ENCODE peak calls at places on chromosomes 7 and 10, in six cellular contexts. One of them, this sample, is unnamed.

GRCh38 chr7:140014123-140014522 is 48.6 kb downstream of the PARP12 start:
- DNase-seq in cardiac muscle cell: no peak
- DNase-seq in cardiac fibroblast: no peak
- DNase-seq in AG04449: no peak
- DNase-seq in astrocyte of the cerebellum: no peak
- DNase-seq in tibial nerve: no peak
- DNase-seq in this sample: no peak

GRCh38 chr10:119001717-119002500 is 27.6 kb upstream of the NANOS1 start:
- DNase-seq in cardiac muscle cell: no peak
- DNase-seq in cardiac fibroblast: no peak
- DNase-seq in AG04449: no peak
- DNase-seq in astrocyte of the cerebellum: no peak
- DNase-seq in tibial nerve: no peak
- DNase-seq in this sample: no peak

GRCh38 chr7:73582664-73583202 is 4.4 kb upstream of the TBL2 start:
- DNase-seq in cardiac muscle cell: no peak
- DNase-seq in cardiac fibroblast: no peak
- DNase-seq in AG04449: no peak
- DNase-seq in astrocyte of the cerebellum: no peak
- DNase-seq in tibial nerve: no peak
- DNase-seq in this sample: no peak

GRCh38 chr10:112775892-112776679 is 174.0 kb upstream of the TCF7L2 start:
- DNase-seq in cardiac muscle cell: no peak
- DNase-seq in cardiac fibroblast: no peak
- DNase-seq in AG04449: no peak
- DNase-seq in astrocyte of the cerebellum: no peak
- DNase-seq in tibial nerve: no peak
- DNase-seq in this sample: no peak

GRCh38 chr7:83469076-83469475 is 179.9 kb downstream of the SEMA3E start:
- DNase-seq in cardiac muscle cell: no peak
- DNase-seq in cardiac fibroblast: peak; percentile 24
- DNase-seq in AG04449: peak; percentile 14
- DNase-seq in astrocyte of the cerebellum: peak; percentile 51
- DNase-seq in tibial nerve: no peak
- DNase-seq in this sample: no peak

GRCh38 chr10:78523453-78523852 is 489.8 kb downstream of the RPS24 start:
- DNase-seq in cardiac muscle cell: no peak
- DNase-seq in cardiac fibroblast: no peak
- DNase-seq in AG04449: no peak
- DNase-seq in astrocyte of the cerebellum: no peak
- DNase-seq in tibial nerve: no peak
- DNase-seq in this sample: no peak

GRCh38 chr10:12707461-12708185 is 293.9 kb downstream of the CCDC3 start:
- DNase-seq in cardiac muscle cell: peak; percentile 62
- DNase-seq in cardiac fibroblast: peak; percentile 89
- DNase-seq in AG04449: peak; percentile 93
- DNase-seq in astrocyte of the cerebellum: peak; percentile 95
- DNase-seq in tibial nerve: no peak
- DNase-seq in this sample: peak; percentile 71

GRCh38 chr10:11442001-11442773 is 169.3 kb downstream of the USP6NL start:
- DNase-seq in cardiac muscle cell: no peak
- DNase-seq in cardiac fibroblast: no peak
- DNase-seq in AG04449: no peak
- DNase-seq in astrocyte of the cerebellum: no peak
- DNase-seq in tibial nerve: no peak
- DNase-seq in this sample: no peak

GRCh38 chr7:36765605-36766004 is 41.3 kb upstream of the AOAH start:
- DNase-seq in cardiac muscle cell: no peak
- DNase-seq in cardiac fibroblast: no peak
- DNase-seq in AG04449: no peak
- DNase-seq in astrocyte of the cerebellum: no peak
- DNase-seq in tibial nerve: no peak
- DNase-seq in this sample: peak; percentile 27

GRCh38 chr7:89316584-89316983 is 521.0 kb upstream of the TEX47 start:
- DNase-seq in cardiac muscle cell: no peak
- DNase-seq in cardiac fibroblast: no peak
- DNase-seq in AG04449: no peak
- DNase-seq in astrocyte of the cerebellum: no peak
- DNase-seq in tibial nerve: no peak
- DNase-seq in this sample: no peak

GRCh38 chr10:93392111-93392510 is 90.0 kb downstream of the MYOF start:
- DNase-seq in cardiac muscle cell: no peak
- DNase-seq in cardiac fibroblast: no peak
- DNase-seq in AG04449: no peak
- DNase-seq in astrocyte of the cerebellum: no peak
- DNase-seq in tibial nerve: no peak
- DNase-seq in this sample: no peak

GRCh38 chr10:23158370-23158769 is 33.7 kb upstream of the PTF1A start:
- DNase-seq in cardiac muscle cell: peak; percentile 81
- DNase-seq in cardiac fibroblast: peak; percentile 68
- DNase-seq in AG04449: peak; percentile 21
- DNase-seq in astrocyte of the cerebellum: peak; percentile 29
- DNase-seq in tibial nerve: no peak
- DNase-seq in this sample: peak; percentile 47

GRCh38 chr10:125084191-125085186 is 75.9 kb downstream of the CTBP2 start:
- DNase-seq in cardiac muscle cell: no peak
- DNase-seq in cardiac fibroblast: peak; percentile 98
- DNase-seq in AG04449: peak; percentile 76
- DNase-seq in astrocyte of the cerebellum: peak; percentile 82
- DNase-seq in tibial nerve: no peak
- DNase-seq in this sample: peak; percentile 85

GRCh38 chr7:8295638-8296361 is 33.8 kb upstream of the ICA1 start:
- DNase-seq in cardiac muscle cell: peak; percentile 88
- DNase-seq in cardiac fibroblast: peak; percentile 91
- DNase-seq in AG04449: peak; percentile 65
- DNase-seq in astrocyte of the cerebellum: peak; percentile 85
- DNase-seq in tibial nerve: no peak
- DNase-seq in this sample: peak; percentile 89

GRCh38 chr10:110269641-110270318 is 34.9 kb downstream of the SMNDC1 start:
- DNase-seq in cardiac muscle cell: peak; percentile 42
- DNase-seq in cardiac fibroblast: peak; percentile 54
- DNase-seq in AG04449: no peak
- DNase-seq in astrocyte of the cerebellum: peak; percentile 35
- DNase-seq in tibial nerve: no peak
- DNase-seq in this sample: no peak

GRCh38 chr10:59879363-59879935 is 26.9 kb downstream of the CCDC6 start:
- DNase-seq in cardiac muscle cell: no peak
- DNase-seq in cardiac fibroblast: no peak
- DNase-seq in AG04449: no peak
- DNase-seq in astrocyte of the cerebellum: no peak
- DNase-seq in tibial nerve: no peak
- DNase-seq in this sample: no peak

GRCh38 chr7:122935620-122936019 is 49.4 kb upstream of the CADPS2 start:
- DNase-seq in cardiac muscle cell: no peak
- DNase-seq in cardiac fibroblast: no peak
- DNase-seq in AG04449: no peak
- DNase-seq in astrocyte of the cerebellum: no peak
- DNase-seq in tibial nerve: no peak
- DNase-seq in this sample: no peak

GRCh38 chr10:52729259-52730104 is 43.1 kb downstream of the MBL2 start:
- DNase-seq in cardiac muscle cell: peak; percentile 41
- DNase-seq in cardiac fibroblast: peak; percentile 63
- DNase-seq in AG04449: no peak
- DNase-seq in astrocyte of the cerebellum: peak; percentile 9
- DNase-seq in tibial nerve: no peak
- DNase-seq in this sample: peak; percentile 21

GRCh38 chr10:75350791-75351190 is 50.8 kb downstream of the ZNF503 start:
- DNase-seq in cardiac muscle cell: no peak
- DNase-seq in cardiac fibroblast: peak; percentile 40
- DNase-seq in AG04449: peak; percentile 23
- DNase-seq in astrocyte of the cerebellum: peak; percentile 19
- DNase-seq in tibial nerve: no peak
- DNase-seq in this sample: peak; percentile 7

GRCh38 chr7:105675873-105676484 is 94.7 kb upstream of the EFCAB10 start:
- DNase-seq in cardiac muscle cell: peak; percentile 59
- DNase-seq in cardiac fibroblast: no peak
- DNase-seq in AG04449: no peak
- DNase-seq in astrocyte of the cerebellum: no peak
- DNase-seq in tibial nerve: no peak
- DNase-seq in this sample: no peak

GRCh38 chr10:11344550-11344949 is 266.9 kb downstream of the USP6NL start:
- DNase-seq in cardiac muscle cell: no peak
- DNase-seq in cardiac fibroblast: no peak
- DNase-seq in AG04449: no peak
- DNase-seq in astrocyte of the cerebellum: no peak
- DNase-seq in tibial nerve: no peak
- DNase-seq in this sample: no peak

GRCh38 chr10:4033341-4033896 is 248.4 kb upstream of the KLF6 start:
- DNase-seq in cardiac muscle cell: no peak
- DNase-seq in cardiac fibroblast: no peak
- DNase-seq in AG04449: no peak
- DNase-seq in astrocyte of the cerebellum: no peak
- DNase-seq in tibial nerve: no peak
- DNase-seq in this sample: no peak

GRCh38 chr7:37732253-37732652 is 48.7 kb downstream of the GPR141 start:
- DNase-seq in cardiac muscle cell: peak; percentile 75
- DNase-seq in cardiac fibroblast: peak; percentile 2
- DNase-seq in AG04449: no peak
- DNase-seq in astrocyte of the cerebellum: no peak
- DNase-seq in tibial nerve: peak; percentile 63
- DNase-seq in this sample: peak; percentile 6

GRCh38 chr10:62050941-62051433 is 149.5 kb downstream of the ARID5B start:
- DNase-seq in cardiac muscle cell: peak; percentile 16
- DNase-seq in cardiac fibroblast: peak; percentile 98
- DNase-seq in AG04449: peak; percentile 80
- DNase-seq in astrocyte of the cerebellum: peak; percentile 64
- DNase-seq in tibial nerve: no peak
- DNase-seq in this sample: peak; percentile 32

GRCh38 chr10:84845628-84846261 is 517.4 kb downstream of the CCSER2 start:
- DNase-seq in cardiac muscle cell: peak; percentile 61
- DNase-seq in cardiac fibroblast: no peak
- DNase-seq in AG04449: no peak
- DNase-seq in astrocyte of the cerebellum: no peak
- DNase-seq in tibial nerve: no peak
- DNase-seq in this sample: peak; percentile 23

GRCh38 chr10:102242118-102242485 is 790 bp upstream of the PITX3 start:
- DNase-seq in cardiac muscle cell: no peak
- DNase-seq in cardiac fibroblast: no peak
- DNase-seq in AG04449: no peak
- DNase-seq in astrocyte of the cerebellum: no peak
- DNase-seq in tibial nerve: no peak
- DNase-seq in this sample: no peak

GRCh38 chr10:102241444-102242117 is at the start of gene PITX3:
- DNase-seq in cardiac muscle cell: peak; percentile 98
- DNase-seq in cardiac fibroblast: peak; percentile 92
- DNase-seq in AG04449: no peak
- DNase-seq in astrocyte of the cerebellum: peak; percentile 65
- DNase-seq in tibial nerve: peak; percentile 88
- DNase-seq in this sample: peak; percentile 90

GRCh38 chr10:102243304-102243703 is 2.0 kb upstream of the PITX3 start:
- DNase-seq in cardiac muscle cell: no peak
- DNase-seq in cardiac fibroblast: peak; percentile 91
- DNase-seq in AG04449: no peak
- DNase-seq in astrocyte of the cerebellum: no peak
- DNase-seq in tibial nerve: no peak
- DNase-seq in this sample: no peak

GRCh38 chr10:102240467-102241036 is 760 bp downstream of the PITX3 start:
- DNase-seq in cardiac muscle cell: no peak
- DNase-seq in cardiac fibroblast: no peak
- DNase-seq in AG04449: no peak
- DNase-seq in astrocyte of the cerebellum: no peak
- DNase-seq in tibial nerve: no peak
- DNase-seq in this sample: no peak

GRCh38 chr10:102241037-102241443 is 272 bp downstream of the PITX3 start:
- DNase-seq in cardiac muscle cell: no peak
- DNase-seq in cardiac fibroblast: peak; percentile 16
- DNase-seq in AG04449: no peak
- DNase-seq in astrocyte of the cerebellum: no peak
- DNase-seq in tibial nerve: no peak
- DNase-seq in this sample: no peak
- H3K4me3 ChIP-seq in cardiac muscle cell: peak overlapping the region; percentile 46
- H3K4me3 ChIP-seq in cardiac fibroblast: peak overlapping the region; percentile 73
- H3K4me3 ChIP-seq in AG04449: peak overlapping the region; percentile 73
- H3K4me3 ChIP-seq in astrocyte of the cerebellum: peak overlapping the region; percentile 57
- H3K4me3 ChIP-seq in tibial nerve: peak overlapping the region; percentile 43
- H3K4me3 ChIP-seq in this sample: peak overlapping the region; percentile 60

GRCh38 chr7:54812747-54813146 is 53.7 kb upstream of the SEC61G start:
- DNase-seq in cardiac muscle cell: no peak
- DNase-seq in cardiac fibroblast: no peak
- DNase-seq in AG04449: no peak
- DNase-seq in astrocyte of the cerebellum: no peak
- DNase-seq in tibial nerve: no peak
- DNase-seq in this sample: no peak

GRCh38 chr7:54814401-54814800 is 55.4 kb upstream of the SEC61G start:
- DNase-seq in cardiac muscle cell: no peak
- DNase-seq in cardiac fibroblast: no peak
- DNase-seq in AG04449: no peak
- DNase-seq in astrocyte of the cerebellum: no peak
- DNase-seq in tibial nerve: no peak
- DNase-seq in this sample: no peak

GRCh38 chr7:54811925-54812264 is 52.9 kb upstream of the SEC61G start:
- DNase-seq in cardiac muscle cell: no peak
- DNase-seq in cardiac fibroblast: peak; percentile 69
- DNase-seq in AG04449: no peak
- DNase-seq in astrocyte of the cerebellum: peak; percentile 74
- DNase-seq in tibial nerve: no peak
- DNase-seq in this sample: no peak

GRCh38 chr7:54813398-54813797 is 54.4 kb upstream of the SEC61G start:
- DNase-seq in cardiac muscle cell: no peak
- DNase-seq in cardiac fibroblast: no peak
- DNase-seq in AG04449: no peak
- DNase-seq in astrocyte of the cerebellum: peak; percentile 33
- DNase-seq in tibial nerve: peak; percentile 39
- DNase-seq in this sample: no peak

GRCh38 chr7:54817125-54817524 is 58.1 kb upstream of the SEC61G start:
- DNase-seq in cardiac muscle cell: no peak
- DNase-seq in cardiac fibroblast: no peak
- DNase-seq in AG04449: no peak
- DNase-seq in astrocyte of the cerebellum: no peak
- DNase-seq in tibial nerve: no peak
- DNase-seq in this sample: no peak
- H3K4me3 ChIP-seq in cardiac muscle cell: no peak overlapping the region
- H3K4me3 ChIP-seq in cardiac fibroblast: no peak overlapping the region
- H3K4me3 ChIP-seq in AG04449: no peak overlapping the region
- H3K4me3 ChIP-seq in astrocyte of the cerebellum: no peak overlapping the region
- H3K4me3 ChIP-seq in tibial nerve: no peak overlapping the region
- H3K4me3 ChIP-seq in this sample: no peak overlapping the region

DNA sequence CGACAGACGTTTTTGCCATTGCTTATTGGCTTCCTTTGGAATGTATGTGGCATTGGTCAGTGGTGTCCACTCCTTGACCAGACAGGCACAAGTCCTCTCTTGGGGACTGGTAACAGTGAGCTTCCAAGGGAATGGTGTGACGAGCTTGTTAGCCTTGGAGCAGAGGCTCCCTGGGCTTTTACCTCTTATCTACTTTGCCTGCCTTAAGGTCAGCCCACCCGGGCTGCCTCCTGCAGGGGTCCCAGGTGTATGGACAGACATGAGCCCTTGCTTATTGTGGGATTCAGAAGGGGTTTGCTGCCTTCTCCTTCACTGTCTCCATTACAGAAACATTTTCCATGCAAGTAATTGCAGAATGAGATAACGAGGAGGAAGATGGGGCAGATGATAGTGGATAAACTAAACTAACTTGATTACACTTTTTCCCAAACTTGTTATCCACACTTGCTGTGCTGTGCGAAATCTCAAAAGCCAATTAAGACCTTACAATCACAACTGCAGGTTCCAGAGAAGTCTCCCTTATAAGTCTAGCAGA is 29.7 kb downstream of the PLPP4 start:
- DNase-seq in cardiac muscle cell: no peak
- DNase-seq in cardiac fibroblast: no peak
- DNase-seq in AG04449: no peak
- DNase-seq in astrocyte of the cerebellum: no peak
- DNase-seq in tibial nerve: no peak
- DNase-seq in this sample: no peak
- H3K4me3 ChIP-seq in cardiac muscle cell: no peak overlapping the region
- H3K4me3 ChIP-seq in cardiac fibroblast: no peak overlapping the region
- H3K4me3 ChIP-seq in AG04449: no peak overlapping the region
- H3K4me3 ChIP-seq in astrocyte of the cerebellum: no peak overlapping the region
- H3K4me3 ChIP-seq in tibial nerve: no peak overlapping the region
- H3K4me3 ChIP-seq in this sample: no peak overlapping the region

GRCh38 chr7:27162548-27162848 is 2.8 kb downstream of the HOXA9 start:
- DNase-seq in cardiac muscle cell: no peak
- DNase-seq in cardiac fibroblast: no peak
- DNase-seq in AG04449: no peak
- DNase-seq in astrocyte of the cerebellum: no peak
- DNase-seq in tibial nerve: no peak
- DNase-seq in this sample: no peak
- H3K4me3 ChIP-seq in cardiac muscle cell: no peak overlapping the region
- H3K4me3 ChIP-seq in cardiac fibroblast: no peak overlapping the region
- H3K4me3 ChIP-seq in AG04449: peak overlapping the region; percentile 75
- H3K4me3 ChIP-seq in astrocyte of the cerebellum: no peak overlapping the region
- H3K4me3 ChIP-seq in tibial nerve: no peak overlapping the region
- H3K4me3 ChIP-seq in this sample: peak overlapping the region; percentile 84

This sample was measured in HCT116.